ENCODE peak calls at places on chromosomes 4 and X, in eight cellular contexts. O, T, R, S, L, D, A and K are unnamed samples.

GRCh38 chrX:68994883-68995255 is 166.0 kb downstream of the EFNB1 start:
- DNase-seq in O (no peak), D (no peak), A (no peak), T (no peak), S (no peak), R (no peak), L (no peak), K (no peak)

GRCh38 chrX:15349046-15349445 is 13.7 kb upstream of the PIGA start:
- DNase-seq in T (peak), R (no peak), O (peak), S (peak), L (no peak), A (peak), D (peak), K (peak)

GRCh38 chr4:2694691-2695090 is 61.4 kb downstream of the TNIP2 start:
- DNase-seq in D (peak), A (no peak), S (no peak), R (no peak), L (no peak), O (no peak), T (no peak), K (no peak)

GRCh38 chr4:15964159-15964558 is 1.2 kb upstream of the FGFBP2 start:
- DNase-seq in A (no peak), T (no peak), R (no peak), L (no peak), S (no peak), D (no peak), O (no peak), K (no peak)

GRCh38 chrX:71616672-71617529 is 1.4 kb downstream of the CXCR3 start:
- DNase-seq in S (no peak), R (no peak), T (no peak), O (no peak), D (no peak), L (no peak), A (no peak), K (no peak)

GRCh38 chr4:178784491-178784890 is 1342.3 kb upstream of the AGA start:
- DNase-seq in S (no peak), T (no peak), D (no peak), L (no peak), R (no peak), O (no peak), A (no peak), K (no peak)

GRCh38 chr4:57631147-57631546 is 521.0 kb upstream of the IGFBP7 start:
- DNase-seq in R (no peak), A (no peak), D (no peak), T (no peak), S (no peak), L (no peak), O (no peak), K (no peak)

GRCh38 chr4:17958185-17958584 is 63.4 kb downstream of the LCORL start:
- DNase-seq in O (no peak), D (no peak), R (no peak), A (no peak), L (no peak), T (no peak), S (no peak), K (no peak)

GRCh38 chr4:142474398-142475087 is 371.6 kb downstream of the INPP4B start:
- DNase-seq in A (no peak), O (no peak), S (no peak), T (no peak), D (peak), L (no peak), R (no peak), K (no peak)

GRCh38 chr4:139175647-139176298 is 1.2 kb downstream of the ELF2 start:
- DNase-seq in S (no peak), R (no peak), T (no peak), O (no peak), L (peak), D (no peak), A (peak), K (no peak)

GRCh38 chrX:41019041-41019392 is 66.2 kb upstream of the USP9X start:
- DNase-seq in O (no peak), A (no peak), L (no peak), R (no peak), T (no peak), D (no peak), S (no peak), K (no peak)

GRCh38 chr4:87073570-87074470 is 139.0 kb downstream of the AFF1 start:
- DNase-seq in A (no peak), O (no peak), T (no peak), S (no peak), D (no peak), R (no peak), L (peak), K (no peak)

GRCh38 chrX:125293792-125294780 is 25.6 kb upstream of the TEX13C start:
- DNase-seq in D (no peak), A (no peak), S (no peak), L (no peak), O (no peak), T (no peak), R (no peak), K (no peak)

GRCh38 chr4:82865592-82865991 is 25.4 kb downstream of the SEC31A start:
- DNase-seq in O (no peak), S (peak), L (no peak), A (peak), D (no peak), T (peak), R (no peak), K (no peak)

GRCh38 chr4:1177274-1178141 is 5.1 kb upstream of the SPON2 start:
- DNase-seq in L (no peak), S (no peak), T (peak), O (peak), A (no peak), D (no peak), R (peak), K (peak)

GRCh38 chrX:54357414-54358377 is at the start of gene WNK3:
- DNase-seq in L (peak), D (peak), A (peak), T (peak), S (peak), O (peak), R (peak), K (peak)

GRCh38 chr4:126405369-126405982 is 1090.7 kb downstream of the FAT4 start:
- DNase-seq in S (peak), O (no peak), T (no peak), A (peak), L (no peak), D (no peak), R (no peak), K (no peak)

GRCh38 chr4:144750348-144750747 is 104.4 kb downstream of the HHIP start:
- DNase-seq in T (no peak), O (no peak), R (no peak), L (no peak), A (no peak), S (no peak), D (no peak), K (no peak)

GRCh38 chr4:38856524-38857337 is at the start of gene TLR6:
- DNase-seq in S (peak), R (no peak), O (peak), A (peak), D (peak), L (no peak), T (peak), K (no peak)

GRCh38 chr4:837772-838171 is 11.8 kb upstream of the CPLX1 start:
- DNase-seq in A (no peak), O (no peak), R (no peak), T (no peak), S (no peak), D (no peak), L (no peak), K (no peak)

GRCh38 chr4:138677651-138678202 is 337.9 kb upstream of the NOCT start:
- DNase-seq in A (peak), S (no peak), L (no peak), R (no peak), T (no peak), D (no peak), O (no peak), K (no peak)

GRCh38 chrX:29687687-29688086 is 527.7 kb upstream of the MAGEB2 start:
- DNase-seq in T (peak), A (peak), S (peak), O (no peak), R (no peak), L (no peak), D (peak), K (no peak)